ENCODE peak calls at places on chromosomes 4 and X, in five cellular contexts. One of them, this sample, is unnamed.

GRCh38 chrX:20412871-20413486 is 146.3 kb upstream of the RPS6KA3 start:
- DNase-seq in upper lobe of left lung: no peak
- DNase-seq in suprapubic skin: no peak
- DNase-seq in SK-N-SH: no peak
- DNase-seq in H1: no peak
- DNase-seq in this sample: peak; percentile 34

GRCh38 chr4:137749466-137749865 is 217.2 kb upstream of the PCDH18 start:
- DNase-seq in upper lobe of left lung: no peak
- DNase-seq in suprapubic skin: no peak
- DNase-seq in SK-N-SH: no peak
- DNase-seq in H1: no peak
- DNase-seq in this sample: no peak

GRCh38 chr4:176872461-176872860 is 79.7 kb upstream of the VEGFC start:
- DNase-seq in upper lobe of left lung: no peak
- DNase-seq in suprapubic skin: no peak
- DNase-seq in SK-N-SH: no peak
- DNase-seq in H1: no peak
- DNase-seq in this sample: no peak

GRCh38 chrX:2614911-2615310 is 76.2 kb upstream of the CD99 start:
- DNase-seq in upper lobe of left lung: no peak
- DNase-seq in suprapubic skin: no peak
- DNase-seq in SK-N-SH: no peak
- DNase-seq in H1: no peak
- DNase-seq in this sample: no peak

GRCh38 chr4:185235480-185236154 is 26.2 kb downstream of the SNX25 start:
- DNase-seq in upper lobe of left lung: no peak
- DNase-seq in suprapubic skin: no peak
- DNase-seq in SK-N-SH: peak; percentile 71
- DNase-seq in H1: no peak
- DNase-seq in this sample: peak; percentile 27

GRCh38 chrX:3545901-3546300 is 167.5 kb downstream of the PRKX start:
- DNase-seq in upper lobe of left lung: no peak
- DNase-seq in suprapubic skin: no peak
- DNase-seq in SK-N-SH: no peak
- DNase-seq in H1: no peak
- DNase-seq in this sample: no peak

GRCh38 chr4:83320548-83320947 is 14.1 kb downstream of the HPSE start:
- DNase-seq in upper lobe of left lung: peak; percentile 55
- DNase-seq in suprapubic skin: no peak
- DNase-seq in SK-N-SH: no peak
- DNase-seq in H1: no peak
- DNase-seq in this sample: peak; percentile 29

GRCh38 chr4:94852601-94853000 is 94.8 kb downstream of the BMPR1B start:
- DNase-seq in upper lobe of left lung: no peak
- DNase-seq in suprapubic skin: no peak
- DNase-seq in SK-N-SH: no peak
- DNase-seq in H1: no peak
- DNase-seq in this sample: no peak

GRCh38 chr4:120198411-120198810 is 131.8 kb upstream of the MAD2L1 start:
- DNase-seq in upper lobe of left lung: no peak
- DNase-seq in suprapubic skin: no peak
- DNase-seq in SK-N-SH: no peak
- DNase-seq in H1: no peak
- DNase-seq in this sample: no peak

GRCh38 chrX:11704725-11705495 is 39.2 kb upstream of the ARHGAP6 start:
- DNase-seq in upper lobe of left lung: no peak
- DNase-seq in suprapubic skin: no peak
- DNase-seq in SK-N-SH: no peak
- DNase-seq in H1: no peak
- DNase-seq in this sample: no peak

GRCh38 chrX:131907488-131908314 is 115.4 kb upstream of the STK26 start:
- DNase-seq in upper lobe of left lung: peak; percentile 27
- DNase-seq in suprapubic skin: no peak
- DNase-seq in SK-N-SH: no peak
- DNase-seq in H1: no peak
- DNase-seq in this sample: no peak

GRCh38 chr4:77762531-77762930 is 56.6 kb downstream of the CNOT6L start:
- DNase-seq in upper lobe of left lung: no peak
- DNase-seq in suprapubic skin: no peak
- DNase-seq in SK-N-SH: no peak
- DNase-seq in H1: no peak
- DNase-seq in this sample: no peak

DNA sequence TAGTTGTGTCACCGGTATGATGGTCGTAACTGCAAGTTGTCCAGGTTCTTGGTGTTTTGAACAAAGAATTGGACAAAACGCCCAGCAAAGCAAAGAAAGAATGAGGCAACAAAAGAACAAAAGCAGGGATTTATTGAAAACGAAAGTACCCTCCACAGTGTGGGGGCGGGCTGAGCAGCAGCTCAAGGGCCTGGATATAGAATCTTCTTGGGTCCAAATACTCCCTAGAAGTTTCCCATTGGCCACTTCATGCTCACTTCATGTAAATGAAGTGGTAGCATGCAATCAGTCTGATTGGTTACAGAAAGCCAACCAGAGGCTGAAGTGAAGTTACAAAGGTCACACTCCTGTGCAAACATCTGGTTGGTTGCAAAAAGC is 54.8 kb downstream of the SHROOM3 start:
- DNase-seq in upper lobe of left lung: no peak
- DNase-seq in suprapubic skin: no peak
- DNase-seq in SK-N-SH: no peak
- DNase-seq in H1: no peak
- DNase-seq in this sample: no peak
- H3K4me1 ChIP-seq in upper lobe of left lung: peaks cover 9% of the 10 kb centered on the region
- H3K4me1 ChIP-seq in suprapubic skin: no peaks in the 10 kb centered on the region
- H3K4me1 ChIP-seq in SK-N-SH: no peaks in the 10 kb centered on the region
- H3K4me1 ChIP-seq in H1: peaks cover 3% of the 10 kb centered on the region
- H3K4me1 ChIP-seq in this sample: no peaks in the 10 kb centered on the region

DNA sequence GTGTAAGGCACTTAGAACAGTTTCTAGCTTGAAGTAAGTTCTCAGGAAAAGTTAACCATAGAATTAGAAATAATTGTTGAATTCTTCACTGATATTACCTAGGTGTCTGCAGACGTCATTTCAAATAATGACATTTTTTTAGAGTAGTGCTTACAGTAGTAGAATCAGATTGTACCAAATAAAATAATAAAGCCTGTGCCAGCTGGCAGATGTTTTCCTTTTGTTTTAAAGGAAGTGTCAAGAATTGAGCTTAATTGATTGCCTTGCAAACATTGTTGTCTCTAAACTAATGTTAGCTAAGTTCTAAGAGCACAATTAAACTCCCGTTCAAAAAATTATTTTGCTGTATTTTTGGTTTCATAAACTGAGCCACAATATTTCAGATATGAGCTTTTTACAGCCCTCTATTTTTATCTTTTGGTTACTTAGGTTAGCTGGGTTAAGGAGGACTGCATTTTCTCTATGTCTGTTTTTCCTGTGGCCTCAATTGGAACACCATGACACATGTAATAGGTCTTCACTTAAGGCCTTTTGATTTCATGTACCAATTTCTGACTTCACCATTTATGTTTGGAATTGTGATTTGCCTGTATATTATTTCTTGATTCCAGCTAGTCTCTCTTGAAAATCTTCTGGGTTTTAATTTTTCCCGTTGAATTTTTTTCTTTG is 64.2 kb downstream of the DCUN1D4 start:
- DNase-seq in upper lobe of left lung: no peak
- DNase-seq in suprapubic skin: no peak
- DNase-seq in SK-N-SH: no peak
- DNase-seq in H1: no peak
- DNase-seq in this sample: no peak
- TF ChIP-seq CTCF in upper lobe of left lung: no peak
- TF ChIP-seq CTCF in suprapubic skin: no peak
- TF ChIP-seq CTCF in SK-N-SH: no peak
- TF ChIP-seq CTCF in H1: no peak
- TF ChIP-seq CTCF in this sample: no peak

GRCh38 chrX:36344301-36344700 is 424.8 kb downstream of the CFAP47 start:
- DNase-seq in upper lobe of left lung: no peak
- DNase-seq in suprapubic skin: no peak
- DNase-seq in SK-N-SH: no peak
- DNase-seq in H1: no peak
- DNase-seq in this sample: no peak

DNA sequence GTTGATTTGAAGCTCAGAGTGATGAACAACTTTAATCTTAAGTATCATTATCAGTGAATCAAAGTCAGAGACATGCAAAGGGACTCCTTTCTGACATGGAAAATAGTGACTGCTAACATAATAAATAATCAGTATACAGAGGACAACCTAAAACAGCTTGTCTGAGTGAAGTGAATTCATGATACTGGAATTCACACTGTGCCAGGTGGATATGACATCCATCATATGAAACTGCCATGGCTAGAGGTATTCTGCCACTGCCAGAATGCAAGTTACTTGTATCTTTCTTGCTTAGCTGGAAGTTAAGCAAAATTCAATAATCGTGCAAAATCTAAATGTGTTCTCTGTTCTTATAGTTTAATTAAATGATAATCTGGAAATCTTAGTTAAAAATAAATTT is 429.0 kb downstream of the CFAP47 start:
- DNase-seq in upper lobe of left lung: no peak
- DNase-seq in suprapubic skin: no peak
- DNase-seq in SK-N-SH: no peak
- DNase-seq in H1: no peak
- DNase-seq in this sample: no peak
- TF ChIP-seq EP300 in upper lobe of left lung: no peak
- TF ChIP-seq EP300 in suprapubic skin: no peak
- TF ChIP-seq EP300 in SK-N-SH: no peak
- TF ChIP-seq EP300 in H1: no peak
- TF ChIP-seq EP300 in this sample: no peak

GRCh38 chr4:703336-704197 is 2.1 kb upstream of the PCGF3 start:
- DNase-seq in upper lobe of left lung: no peak
- DNase-seq in suprapubic skin: no peak
- DNase-seq in SK-N-SH: no peak
- DNase-seq in H1: no peak
- DNase-seq in this sample: no peak
- H3K4me1 ChIP-seq in upper lobe of left lung: peaks cover 26% of the 10 kb centered on the region
- H3K4me1 ChIP-seq in suprapubic skin: peaks cover 50% of the 10 kb centered on the region
- H3K4me1 ChIP-seq in SK-N-SH: peaks cover 13% of the 10 kb centered on the region
- H3K4me1 ChIP-seq in H1: peaks cover 5% of the 10 kb centered on the region
- H3K4me1 ChIP-seq in this sample: peaks cover 25% of the 10 kb centered on the region

GRCh38 chr4:45741897-45742296 is 382.0 kb downstream of the GABRG1 start:
- DNase-seq in upper lobe of left lung: no peak
- DNase-seq in suprapubic skin: no peak
- DNase-seq in SK-N-SH: no peak
- DNase-seq in H1: no peak
- DNase-seq in this sample: no peak
- TF ChIP-seq CTCF in upper lobe of left lung: no peak
- TF ChIP-seq CTCF in suprapubic skin: no peak
- TF ChIP-seq CTCF in SK-N-SH: no peak
- TF ChIP-seq CTCF in H1: peak; percentile 43
- TF ChIP-seq CTCF in this sample: peak; percentile 18

DNA sequence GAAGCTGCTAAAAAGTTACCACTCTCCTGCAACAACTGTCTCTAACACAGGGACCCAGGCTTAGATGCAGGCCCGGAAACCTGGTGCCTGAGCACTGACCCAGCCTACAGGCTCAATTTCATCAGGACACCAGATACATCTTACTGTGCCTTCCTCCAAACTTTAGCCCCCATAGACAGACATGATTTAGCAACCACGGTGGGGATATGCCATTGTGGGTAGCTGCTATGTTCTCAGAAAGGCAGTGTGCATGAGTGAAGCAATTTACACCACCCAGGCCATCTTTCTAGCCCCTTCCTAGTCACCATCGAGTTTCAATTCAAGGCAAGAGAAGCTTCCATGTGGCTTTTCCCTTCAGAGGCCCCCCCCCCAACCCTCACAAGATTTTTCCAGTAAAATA is 2.7 kb downstream of the HS3ST1 start:
- DNase-seq in upper lobe of left lung: no peak
- DNase-seq in suprapubic skin: no peak
- DNase-seq in SK-N-SH: no peak
- DNase-seq in H1: no peak
- DNase-seq in this sample: no peak
- TF ChIP-seq EP300 in upper lobe of left lung: no peak
- TF ChIP-seq EP300 in suprapubic skin: no peak
- TF ChIP-seq EP300 in SK-N-SH: no peak
- TF ChIP-seq EP300 in H1: no peak
- TF ChIP-seq EP300 in this sample: no peak

This sample was measured in transverse colon.